ENCODE peak calls at places on chromosomes 7 and 10, in four cellular contexts. L is K562, P is GM12878, G is HepG2. C is an unnamed sample.

GRCh38 chr7:90709501-90710465 is 113.7 kb downstream of the CDK14 start:
- DNase-seq in G (no peak), P (no peak), L (no peak), C (no peak)

GRCh38 chr10:99461230-99461629 is 30.8 kb upstream of the GOT1 start:
- DNase-seq in L (no peak), G (no peak), P (no peak), C (no peak)

GRCh38 chr7:128017880-128018845 is 13.1 kb downstream of the LRRC4 start:
- DNase-seq in P (no peak), G (no peak), L (no peak), C (peak; percentile 70)

GRCh38 chr7:65509368-65510186 is 135.9 kb downstream of the ZNF92 start:
- DNase-seq in G (no peak), L (peak; percentile 23), P (no peak), C (peak; percentile 43)

GRCh38 chr7:103937680-103938079 is 51.8 kb downstream of the RELN start:
- DNase-seq in G (no peak), L (no peak), P (no peak), C (no peak)

GRCh38 chr10:71431216-71431944 is 34.7 kb downstream of the CDH23 start:
- DNase-seq in P (no peak), L (no peak), G (no peak), C (peak; percentile 30)

GRCh38 chr10:79069325-79070090 is 742 bp downstream of the ZMIZ1 start:
- DNase-seq in G (no peak), P (no peak), L (peak; percentile 66), C (peak; percentile 73)

GRCh38 chr10:45239642-45240041 is 75.8 kb downstream of the OR13A1 start:
- DNase-seq in P (no peak), G (no peak), L (no peak), C (no peak)

GRCh38 chr10:58385784-58386112 is 538 bp downstream of the TFAM start:
- DNase-seq in G (peak; percentile 2), P (no peak), L (peak; percentile 58), C (peak; percentile 53)

GRCh38 chr10:119702482-119703041 is 23.3 kb upstream of the INPP5F start:
- DNase-seq in L (no peak), G (no peak), P (no peak), C (no peak)

GRCh38 chr7:28433604-28434254 is 21.4 kb downstream of the CREB5 start:
- DNase-seq in P (no peak), L (no peak), G (no peak), C (peak; percentile 46)

GRCh38 chr7:128266891-128267839 is 26.1 kb downstream of the LEP start:
- DNase-seq in L (no peak), G (peak; percentile 15), P (no peak), C (peak; percentile 90)

GRCh38 chr10:106577266-106577665 is 587.2 kb downstream of the SORCS1 start:
- DNase-seq in P (no peak), L (no peak), G (no peak), C (no peak)

GRCh38 chr10:78886129-78886528 is 182.6 kb upstream of the ZMIZ1 start:
- DNase-seq in L (no peak), G (no peak), P (no peak), C (no peak)

GRCh38 chr10:48594371-48594770 is 10.5 kb downstream of the ARHGAP22 start:
- DNase-seq in L (no peak), P (no peak), G (no peak), C (no peak)

GRCh38 chr10:131676448-131676847 is 224.4 kb upstream of the PPP2R2D start:
- DNase-seq in G (no peak), L (no peak), P (no peak), C (no peak)

GRCh38 chr10:120212275-120212674 is 244.8 kb upstream of the PLPP4 start:
- DNase-seq in G (no peak), L (no peak), P (no peak), C (no peak)

GRCh38 chr10:75429159-75429827 is 2.1 kb upstream of the LRMDA start:
- DNase-seq in P (no peak), L (no peak), G (no peak), C (no peak)

GRCh38 chr7:105849122-105849855 is 27.1 kb downstream of the ATXN7L1 start:
- DNase-seq in P (peak; percentile 9), L (no peak), G (peak; percentile 70), C (no peak)

GRCh38 chr7:107253599-107253998 is 84.8 kb downstream of the HBP1 start:
- DNase-seq in L (no peak), G (no peak), P (no peak), C (no peak)

GRCh38 chr7:37354661-37355131 is 94.0 kb downstream of the ELMO1 start:
- DNase-seq in P (no peak), L (peak; percentile 56), G (no peak), C (no peak)

GRCh38 chr7:29480934-29481625 is 82.6 kb upstream of the PRR15 start:
- DNase-seq in P (no peak), L (no peak), G (no peak), C (no peak)

GRCh38 chr10:122316224-122316884 is 45.3 kb downstream of the BTBD16 start:
- DNase-seq in L (no peak), G (peak; percentile 64), P (no peak), C (no peak)

GRCh38 chr10:79351332-79351731 is 4.1 kb downstream of the PPIF start:
- DNase-seq in G (no peak), P (no peak), L (no peak), C (no peak)

GRCh38 chr7:107076781-107077698 is 32.5 kb downstream of the PRKAR2B start:
- DNase-seq in G (no peak), L (peak; percentile 69), P (no peak), C (no peak)

GRCh38 chr10:102540023-102540422 is 36.3 kb downstream of the SUFU start:
- DNase-seq in G (peak; percentile 30), P (no peak), L (peak; percentile 28), C (peak; percentile 39)

GRCh38 chr10:73159038-73159648 is 8.7 kb downstream of the ECD start:
- DNase-seq in P (peak; percentile 30), G (peak; percentile 59), L (peak; percentile 70), C (peak; percentile 59)

GRCh38 chr10:108404155-108404554 is 1239.6 kb upstream of the SORCS1 start:
- DNase-seq in G (no peak), L (no peak), P (no peak), C (no peak)

GRCh38 chr7:26357793-26358139 is 66.1 kb downstream of the SNX10 start:
- DNase-seq in G (no peak), L (no peak), P (no peak), C (no peak)

GRCh38 chr10:5566606-5567005 is 41.8 kb downstream of the CALML3 start:
- DNase-seq in P (no peak), L (no peak), G (no peak), C (no peak)

GRCh38 chr10:59968705-59969104 is 62.3 kb upstream of the CCDC6 start:
- DNase-seq in G (no peak), L (no peak), P (no peak), C (no peak)

GRCh38 chr10:59976909-59977308 is 70.6 kb upstream of the CCDC6 start:
- DNase-seq in P (no peak), G (no peak), L (no peak), C (no peak)

GRCh38 chr10:59967079-59967478 is 60.7 kb upstream of the CCDC6 start:
- DNase-seq in L (no peak), G (no peak), P (no peak), C (no peak)

GRCh38 chr10:59970396-59971368 is 64.3 kb upstream of the CCDC6 start:
- DNase-seq in G (no peak), L (no peak), P (no peak), C (no peak)

GRCh38 chr10:59971915-59972314 is 65.6 kb upstream of the CCDC6 start:
- DNase-seq in P (no peak), L (no peak), G (peak; percentile 93), C (peak; percentile 16)
- TF ChIP-seq NFIC in P (no peak), L (no peak), G (no peak), C (no peak)

GRCh38 chr7:44748948-44749731 is 493 bp downstream of the ZMIZ2 start:
- DNase-seq in P (no peak), G (no peak), L (no peak), C (peak; percentile 67)

GRCh38 chr7:44748042-44748947 is at the start of gene ZMIZ2:
- DNase-seq in G (peak; percentile 64), L (peak; percentile 98), P (no peak), C (peak; percentile 100)

GRCh38 chr7:44750424-44750823 is 1.8 kb downstream of the ZMIZ2 start:
- DNase-seq in G (no peak), L (no peak), P (no peak), C (no peak)

GRCh38 chr7:44750921-44751571 is 2.4 kb downstream of the ZMIZ2 start:
- DNase-seq in P (peak; percentile 81), G (no peak), L (no peak), C (no peak)

GRCh38 chr7:44749992-44750391 is 1.3 kb downstream of the ZMIZ2 start:
- DNase-seq in P (no peak), G (no peak), L (no peak), C (no peak)
- TF ChIP-seq NFIC in P (no peak), G (no peak), L (no peak), C (no peak)

DNA sequence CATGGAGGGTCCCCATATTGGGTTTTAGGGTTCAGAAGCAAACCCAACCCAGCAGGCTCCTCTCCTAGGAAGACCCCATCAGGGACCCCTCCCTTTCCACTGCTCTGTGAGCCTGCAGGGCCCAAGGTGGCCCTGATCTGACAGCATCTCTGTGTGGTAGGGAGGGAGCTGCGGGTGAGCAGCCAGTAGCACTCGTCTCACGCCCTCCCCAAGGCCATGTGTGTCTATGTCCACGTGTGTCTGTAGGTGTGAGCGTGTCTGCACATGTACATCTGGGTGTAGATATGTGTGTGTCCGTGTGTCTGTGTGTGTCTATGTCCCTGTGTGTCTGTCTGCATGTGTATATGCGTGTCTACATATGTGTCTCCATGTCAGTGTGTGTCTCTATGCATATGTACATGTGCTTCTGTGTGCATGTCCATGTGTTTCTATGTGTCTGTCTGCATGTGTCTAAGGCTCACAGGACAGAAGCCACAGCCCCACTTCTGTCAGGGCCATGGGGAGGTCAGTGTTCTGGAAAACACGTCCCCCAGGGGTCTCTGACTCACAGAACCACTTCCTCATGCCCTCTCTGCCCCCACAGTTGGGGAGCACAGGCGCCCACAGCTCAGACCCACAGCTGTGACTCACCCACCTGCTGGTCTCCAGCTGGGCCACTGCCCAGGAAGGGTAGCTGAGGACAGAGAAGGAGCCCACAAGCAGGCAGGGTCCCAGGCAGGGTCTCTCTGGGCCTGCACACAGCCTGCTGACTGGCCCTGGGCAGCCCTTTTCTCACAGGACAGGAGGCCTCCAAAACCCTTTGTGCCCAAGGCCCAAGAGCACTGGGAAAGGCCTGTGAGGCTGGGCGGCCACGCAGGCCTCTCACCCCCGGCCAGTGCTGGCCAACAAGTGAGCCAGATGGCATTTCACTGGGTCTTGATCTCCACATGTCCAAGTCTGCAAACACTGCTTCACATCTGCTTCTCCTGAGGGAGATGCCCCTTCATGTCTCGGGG is 103.1 kb upstream of the FAM20C start:
- DNase-seq in P (no peak), G (no peak), L (no peak), C (no peak)
- TF ChIP-seq NFIC in P (no peak), G (no peak), L (no peak), C (peak; percentile 94)

GRCh38 chr10:4051408-4052151 is 266.6 kb upstream of the KLF6 start:
- DNase-seq in L (no peak), G (no peak), P (no peak), C (no peak)
- TF ChIP-seq NFIC in L (no peak), G (no peak), P (no peak), C (no peak)

GRCh38 chr7:23422384-23422783 is 47.9 kb downstream of the IGF2BP3 start:
- DNase-seq in P (no peak), L (no peak), G (no peak), C (no peak)

GRCh38 chr7:23419845-23420244 is 50.4 kb downstream of the IGF2BP3 start:
- DNase-seq in L (no peak), G (no peak), P (no peak), C (no peak)

GRCh38 chr7:23415198-23415597 is 55.1 kb downstream of the IGF2BP3 start:
- DNase-seq in G (no peak), P (no peak), L (no peak), C (no peak)

GRCh38 chr7:23419160-23419559 is 51.1 kb downstream of the IGF2BP3 start:
- DNase-seq in G (no peak), L (no peak), P (no peak), C (no peak)

GRCh38 chr7:23418046-23418445 is 52.2 kb downstream of the IGF2BP3 start:
- DNase-seq in P (no peak), G (no peak), L (no peak), C (no peak)
- TF ChIP-seq NFIC in P (no peak), G (no peak), L (no peak), C (no peak)